ENCODE peak calls at places on chromosomes 2 and 18, in seven cellular contexts. K is cardiac fibroblast; B is breast epithelium; S is AG04449; M is tibial nerve; D is CD4-positive, alpha-beta T cell; T is heart left ventricle. G is an unnamed sample.
A peak's percentile ranks its signal among the peaks of the same experiment; 100 is the strongest.

GRCh38 chr2:237932731-237933131 is 34.1 kb upstream of the UBE2F start:
- DNase-seq in D (no peak), M (no peak), T (no peak), B (no peak), S (peak; percentile 53), K (peak; percentile 85), G (no peak)

GRCh38 chr2:176582990-176583481 is 313.8 kb downstream of the MTX2 start:
- DNase-seq in K (peak; percentile 85), M (no peak), S (peak; percentile 82), D (no peak), B (no peak), T (no peak), G (no peak)

GRCh38 chr2:230319211-230319862 is 7.7 kb upstream of the SP140L start:
- DNase-seq in S (no peak), M (no peak), K (no peak), D (peak; percentile 80), T (no peak), B (no peak), G (no peak)

GRCh38 chr2:26274058-26274613 is 29.4 kb downstream of the HADHB start:
- DNase-seq in K (peak; percentile 98), D (no peak), S (peak; percentile 36), T (no peak), B (peak; percentile 89), M (peak; percentile 43), G (peak; percentile 50)

GRCh38 chr2:190578158-190579057 is 43.9 kb upstream of the NEMP2 start:
- DNase-seq in D (peak; percentile 13), B (no peak), M (no peak), K (peak; percentile 86), T (no peak), S (no peak), G (no peak)

GRCh38 chr2:97717618-97718005 is 4.2 kb downstream of the ZAP70 start:
- DNase-seq in D (no peak), K (no peak), S (no peak), B (no peak), M (no peak), T (no peak), G (no peak)

GRCh38 chr2:156727867-156728266 is 291.7 kb downstream of the GPD2 start:
- DNase-seq in S (no peak), D (no peak), M (no peak), K (no peak), T (no peak), B (no peak), G (no peak)

GRCh38 chr2:17853799-17854198 is 24.7 kb upstream of the KCNS3 start:
- DNase-seq in S (no peak), K (no peak), D (no peak), M (no peak), B (no peak), T (no peak), G (no peak)

GRCh38 chr2:10880586-10881321 is 31.0 kb upstream of the KCNF1 start:
- DNase-seq in B (no peak), T (no peak), S (no peak), K (no peak), M (no peak), D (no peak), G (no peak)

GRCh38 chr2:190972846-190973245 is 41.1 kb downstream of the STAT1 start:
- DNase-seq in K (peak; percentile 20), B (no peak), T (no peak), D (no peak), M (no peak), S (no peak), G (no peak)

GRCh38 chr2:144479138-144479537 is 40.8 kb downstream of the ZEB2 start:
- DNase-seq in D (no peak), S (no peak), B (no peak), K (peak; percentile 61), T (no peak), M (no peak), G (no peak)

GRCh38 chr2:105052773-105053172 is 14.9 kb downstream of the MRPS9 start:
- DNase-seq in K (peak; percentile 24), D (no peak), M (no peak), T (peak; percentile 64), S (no peak), B (no peak), G (no peak)

GRCh38 chr2:202178342-202178958 is 59.9 kb downstream of the SUMO1 start:
- DNase-seq in B (peak; percentile 49), K (peak; percentile 74), S (no peak), T (no peak), M (peak; percentile 44), D (peak; percentile 40), G (peak; percentile 39)

GRCh38 chr2:3414133-3414856 is 34.8 kb downstream of the TRAPPC12 start:
- DNase-seq in K (no peak), T (no peak), B (no peak), D (no peak), S (no peak), M (no peak), G (no peak)

GRCh38 chr18:35588995-35589394 is 7.5 kb downstream of the GALNT1 start:
- DNase-seq in B (no peak), S (no peak), M (no peak), D (peak; percentile 42), K (no peak), T (no peak), G (no peak)
- TF ChIP-seq CTCF in B (no peak), S (no peak), M (no peak), D (peak; percentile 15), K (peak; percentile 9), T (no peak), G (no peak)

DNA sequence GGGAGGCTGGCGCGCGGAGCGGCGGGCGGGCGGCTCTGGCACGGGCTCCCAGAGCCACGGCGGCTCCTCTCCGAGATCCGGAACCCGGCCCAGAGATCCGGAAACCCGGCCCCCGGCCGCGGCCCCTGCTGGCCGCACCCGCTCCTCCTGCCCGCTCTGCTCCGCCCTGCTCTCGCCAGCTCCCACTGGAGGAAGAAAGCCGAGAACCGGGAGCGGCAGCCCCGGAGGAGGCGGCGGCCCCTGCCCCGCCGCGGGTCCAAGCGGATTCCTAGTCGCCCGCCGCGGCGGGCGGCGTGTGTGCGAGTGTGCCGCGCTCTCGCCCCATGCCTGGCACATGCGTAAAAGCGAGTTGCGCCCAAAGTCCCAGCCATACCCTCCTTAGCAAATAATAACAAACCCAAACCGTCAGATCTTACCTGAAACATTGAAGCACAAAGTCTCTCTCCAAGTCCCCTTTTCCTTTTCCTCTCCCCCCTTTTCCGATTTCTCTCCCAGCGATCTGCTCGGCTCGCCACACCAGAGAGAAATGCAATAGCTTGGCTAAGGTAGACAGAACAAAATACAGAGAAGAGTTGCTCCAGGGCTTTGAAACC is 108.7 kb upstream of the KCTD1 start:
- DNase-seq in D (no peak), S (no peak), B (peak; percentile 66), T (peak; percentile 91), K (peak; percentile 78), M (peak; percentile 42), G (peak; percentile 28)
- TF ChIP-seq CTCF in D (no peak), S (peak; percentile 52), B (peak; percentile 24), T (peak; percentile 56), K (peak; percentile 29), M (no peak), G (no peak)

DNA sequence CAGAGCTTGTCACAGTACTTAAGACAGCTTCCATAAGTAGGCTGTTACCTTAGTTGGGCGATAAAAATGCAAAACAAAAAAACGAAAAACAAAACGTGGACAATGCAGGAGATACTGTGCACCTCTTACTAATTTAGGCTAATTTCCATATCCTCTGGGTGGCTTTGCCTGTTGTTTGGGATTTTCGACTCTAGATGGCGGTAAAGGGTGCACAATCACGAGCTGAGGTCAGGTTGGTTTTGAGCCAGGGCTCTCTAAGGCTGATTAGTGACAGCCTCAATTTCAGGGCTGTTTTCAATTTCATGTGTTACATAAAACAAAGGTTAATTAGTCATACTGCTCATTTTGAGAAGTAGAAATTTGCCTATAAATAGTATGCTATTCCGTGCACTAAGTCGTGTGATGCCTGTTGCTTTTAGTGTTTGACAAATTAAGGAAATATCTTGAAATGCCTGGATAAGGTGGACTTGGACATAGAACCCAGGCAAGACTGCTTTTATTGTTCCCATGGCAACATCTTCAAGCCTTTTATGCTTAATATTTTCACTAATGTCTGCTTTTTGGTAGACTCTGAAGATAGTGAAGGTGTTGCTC is 493.1 kb downstream of the SOCS6 start:
- DNase-seq in K (peak; percentile 47), M (no peak), B (no peak), T (no peak), D (peak; percentile 71), S (no peak), G (no peak)
- TF ChIP-seq CTCF in K (peak; percentile 70), M (no peak), B (peak; percentile 18), T (peak; percentile 64), D (peak; percentile 66), S (no peak), G (no peak)

GRCh38 chr18:24023185-24023814 is 8.7 kb downstream of the TTC39C start:
- DNase-seq in M (no peak), S (no peak), K (no peak), B (no peak), T (no peak), D (no peak), G (no peak)
- TF ChIP-seq CTCF in M (no peak), S (no peak), K (no peak), B (peak; percentile 12), T (no peak), D (no peak), G (no peak)

GRCh38 chr18:45213040-45213333 is 402.3 kb upstream of the SLC14A2 start:
- DNase-seq in B (no peak), M (no peak), T (no peak), D (no peak), K (no peak), S (no peak), G (no peak)
- TF ChIP-seq CTCF in B (no peak), M (no peak), T (peak; percentile 1), D (no peak), K (no peak), S (no peak), G (no peak)

DNA sequence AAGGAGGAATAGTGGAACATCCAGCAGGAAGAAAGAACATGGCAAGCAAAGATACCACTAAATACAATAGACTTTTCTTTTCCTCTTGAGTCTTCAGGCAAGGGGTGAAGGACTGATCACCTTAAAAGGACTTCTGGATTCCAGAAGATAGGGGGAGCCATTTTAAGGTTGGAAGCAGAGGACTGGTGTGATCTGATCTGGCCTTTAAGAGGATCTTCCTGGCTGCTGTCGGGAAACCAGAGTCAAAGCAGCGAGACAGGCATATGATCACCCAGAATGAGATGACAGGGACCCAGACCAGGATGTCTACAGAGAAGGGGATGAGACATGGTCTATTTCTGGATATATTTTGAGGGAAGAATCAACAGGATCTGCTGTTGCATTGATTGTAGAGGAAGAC is 558.0 kb downstream of the STK39 start:
- DNase-seq in B (no peak), M (no peak), T (no peak), S (no peak), D (no peak), K (no peak), G (no peak)
- TF ChIP-seq CTCF in B (no peak), M (no peak), T (no peak), S (no peak), D (no peak), K (peak; percentile 7), G (no peak)